ENCODE peak calls at places on chromosomes 7 and 10, in ten cellular contexts. Q, B, X, J, R, A, U, L, N and K are unnamed samples.

GRCh38 chr7:110413038-110413437 is 677.9 kb upstream of the LRRN3 start:
- DNase-seq in Q (no peak), B (no peak), X (no peak), J (no peak), R (no peak), A (no peak), U (no peak), L (no peak), N (no peak), K (no peak)

GRCh38 chr10:95248989-95249388 is 41.8 kb downstream of the PDLIM1 start:
- DNase-seq in Q (no peak), B (no peak), X (no peak), J (peak; percentile 73), R (no peak), A (no peak), U (peak; percentile 52), L (no peak), N (no peak), K (no peak)

GRCh38 chr7:113071465-113071864 is 15.2 kb downstream of the GPR85 start:
- DNase-seq in Q (no peak), B (no peak), X (no peak), J (no peak), R (no peak), A (no peak), U (no peak), L (no peak), N (peak; percentile 11), K (no peak)

GRCh38 chr10:111209666-111210065 is 132.8 kb downstream of the ADRA2A start:
- DNase-seq in Q (no peak), B (no peak), X (no peak), J (no peak), R (no peak), A (no peak), U (no peak), L (no peak), N (no peak), K (no peak)

GRCh38 chr10:129853236-129853946 is 110.7 kb downstream of the EBF3 start:
- DNase-seq in Q (peak; percentile 5), B (no peak), X (peak; percentile 28), J (no peak), R (no peak), A (peak; percentile 25), U (no peak), L (no peak), N (no peak), K (no peak)

GRCh38 chr10:71647526-71648354 is 71.8 kb downstream of the C10orf105 start:
- DNase-seq in Q (peak; percentile 69), B (no peak), X (no peak), J (no peak), R (no peak), A (peak; percentile 18), U (no peak), L (no peak), N (no peak), K (no peak)

GRCh38 chr7:100109521-100110163 is 8.2 kb downstream of the AP4M1 start:
- DNase-seq in Q (no peak), B (no peak), X (no peak), J (no peak), R (no peak), A (no peak), U (no peak), L (no peak), N (no peak), K (no peak)

GRCh38 chr10:77845455-77845850 is 81.1 kb downstream of the DLG5 start:
- DNase-seq in Q (no peak), B (no peak), X (no peak), J (no peak), R (no peak), A (no peak), U (no peak), L (no peak), N (no peak), K (no peak)

GRCh38 chr10:72335394-72336258 is 19.1 kb downstream of the DNAJB12 start:
- DNase-seq in Q (no peak), B (no peak), X (no peak), J (peak; percentile 87), R (no peak), A (no peak), U (peak; percentile 81), L (peak; percentile 62), N (peak; percentile 66), K (no peak)

GRCh38 chr7:47373871-47374451 is 207.9 kb downstream of the TNS3 start:
- DNase-seq in Q (no peak), B (no peak), X (peak; percentile 44), J (no peak), R (no peak), A (no peak), U (peak; percentile 30), L (no peak), N (no peak), K (no peak)

GRCh38 chr10:110456523-110457091 is 41.1 kb upstream of the DUSP5 start:
- DNase-seq in Q (no peak), B (no peak), X (no peak), J (no peak), R (peak; percentile 83), A (no peak), U (no peak), L (no peak), N (no peak), K (no peak)